ENCODE peak calls at places on chromosome 21, in four cellular contexts. Q is Panc1; M is CD8-positive, alpha-beta memory T cell; B is fibroblast of lung. S is an unnamed sample. For H3K9me3, the result is how much of the 10 kb centered on the place peaks cover.

GRCh38 chr21:15222711-15223110 is 157.9 kb upstream of the NRIP1 start:
- DNase-seq in M (no peak), B (no peak), Q (no peak), S (no peak)

GRCh38 chr21:16084776-16085364 is 355.1 kb downstream of the USP25 start:
- DNase-seq in B (peak), M (no peak), Q (no peak), S (no peak)

GRCh38 chr21:37071561-37072238 is 1.2 kb downstream of the PIGP start:
- DNase-seq in M (no peak), Q (no peak), B (peak), S (peak)

GRCh38 chr21:43884012-43884860 is 19.2 kb downstream of the AGPAT3 start:
- DNase-seq in B (peak), Q (no peak), M (no peak), S (peak)

GRCh38 chr21:41478319-41479177 is 29.4 kb downstream of the TMPRSS2 start:
- DNase-seq in B (no peak), Q (no peak), M (no peak), S (no peak)

GRCh38 chr21:19022978-19023377 is 619.4 kb upstream of the TMPRSS15 start:
- DNase-seq in M (no peak), Q (no peak), B (no peak), S (no peak)

GRCh38 chr21:42845296-42845965 is 33.9 kb downstream of the WDR4 start:
- DNase-seq in M (no peak), Q (no peak), B (peak), S (no peak)

GRCh38 chr21:25507522-25507921 is 99.8 kb downstream of the MRPL39 start:
- DNase-seq in B (no peak), M (no peak), Q (no peak), S (no peak)

GRCh38 chr21:44892536-44893277 is 19.2 kb upstream of the PTTG1IP start:
- DNase-seq in Q (no peak), B (no peak), M (peak), S (peak)

GRCh38 chr21:25515484-25516405 is 91.5 kb downstream of the MRPL39 start:
- DNase-seq in Q (no peak), B (peak), M (no peak), S (no peak)

GRCh38 chr21:34204481-34205439 is 131.4 kb downstream of the MRPS6 start:
- DNase-seq in Q (no peak), M (no peak), B (no peak), S (no peak)

GRCh38 chr21:44880762-44881585 is 7.5 kb upstream of the PTTG1IP start:
- DNase-seq in M (no peak), Q (no peak), B (peak), S (peak)

GRCh38 chr21:31158789-31159581 is 120.7 kb upstream of the KRTAP19-8 start:
- DNase-seq in B (no peak), Q (no peak), M (peak), S (peak)

GRCh38 chr21:45379171-45379900 is 25.6 kb upstream of the COL18A1 start:
- DNase-seq in M (no peak), Q (no peak), B (no peak), S (no peak)

GRCh38 chr21:45297869-45298268 is 10.2 kb upstream of the POFUT2 start:
- DNase-seq in B (no peak), M (no peak), Q (no peak), S (no peak)

GRCh38 chr21:37607081-37607480 is 240.5 kb downstream of the DYRK1A start:
- DNase-seq in B (no peak), M (no peak), Q (no peak), S (no peak)

GRCh38 chr21:45309069-45309521 is 21.4 kb upstream of the POFUT2 start:
- DNase-seq in M (no peak), B (peak), Q (no peak), S (peak)

GRCh38 chr21:42844411-42845113 is 34.8 kb downstream of the WDR4 start:
- DNase-seq in M (no peak), B (no peak), Q (no peak), S (no peak)

GRCh38 chr21:42725416-42725930 is 72.1 kb downstream of the PDE9A start:
- DNase-seq in M (no peak), B (peak), Q (no peak), S (no peak)

GRCh38 chr21:41481191-41481590 is 26.8 kb downstream of the TMPRSS2 start:
- DNase-seq in Q (no peak), M (no peak), B (peak), S (no peak)

GRCh38 chr21:46109251-46110221 is 11.6 kb downstream of the COL6A2 start:
- DNase-seq in M (no peak), B (no peak), Q (no peak), S (no peak)

GRCh38 chr21:43910460-43910859 is 45.4 kb downstream of the AGPAT3 start:
- DNase-seq in B (no peak), Q (no peak), M (no peak), S (no peak)

GRCh38 chr21:44849616-44850130 is 23.8 kb downstream of the PTTG1IP start:
- DNase-seq in M (no peak), B (no peak), Q (no peak), S (no peak)

GRCh38 chr21:42830456-42831455 is 48.6 kb downstream of the WDR4 start:
- DNase-seq in Q (no peak), M (peak), B (no peak), S (peak)

GRCh38 chr21:17406202-17406601 is 106.6 kb upstream of the CXADR start:
- DNase-seq in M (no peak), B (peak), Q (no peak), S (no peak)

GRCh38 chr21:34113842-34114241 is 40.5 kb downstream of the MRPS6 start:
- DNase-seq in B (no peak), Q (no peak), M (no peak), S (no peak)

GRCh38 chr21:44076316-44076715 is 30.9 kb upstream of the PWP2 start:
- DNase-seq in M (no peak), Q (no peak), B (no peak), S (no peak)

GRCh38 chr21:26966360-26966977 is 419 bp downstream of the ADAMTS5 start:
- DNase-seq in Q (no peak), B (peak), M (no peak), S (no peak)

GRCh38 chr21:25313891-25314646 is 293.2 kb downstream of the MRPL39 start:
- DNase-seq in Q (no peak), B (peak), M (no peak), S (peak)

GRCh38 chr21:45471229-45472052 is 66.5 kb downstream of the COL18A1 start:
- DNase-seq in M (no peak), Q (no peak), B (peak), S (peak)

GRCh38 chr21:45698493-45698947 is 55.0 kb downstream of the PCBP3 start:
- DNase-seq in M (no peak), Q (no peak), B (peak), S (peak)

GRCh38 chr21:36615274-36615964 is 83.5 kb upstream of the SIM2 start:
- DNase-seq in B (no peak), Q (no peak), M (no peak), S (peak)

GRCh38 chr21:18117116-18117515 is 127.5 kb upstream of the CHODL start:
- DNase-seq in M (no peak), B (no peak), Q (no peak), S (no peak)

GRCh38 chr21:18759751-18760161 is 356.2 kb upstream of the TMPRSS15 start:
- DNase-seq in Q (no peak), M (no peak), B (no peak), S (no peak)

GRCh38 chr21:14964658-14965057 is 100.1 kb downstream of the NRIP1 start:
- DNase-seq in M (no peak), B (no peak), Q (no peak), S (no peak)

GRCh38 chr21:36769051-36769867 is 70.3 kb downstream of the SIM2 start:
- DNase-seq in B (peak), Q (no peak), M (no peak), S (no peak)

GRCh38 chr21:35428489-35428888 is 379.4 kb upstream of the RUNX1 start:
- DNase-seq in M (peak), B (peak), Q (no peak), S (no peak)
- H3K4me3 ChIP-seq in M (no peak), B (no peak), Q (no peak), S (no peak)

GRCh38 chr21:33026299-33026858 is 644 bp downstream of the OLIG2 start:
- DNase-seq in M (no peak), B (no peak), Q (no peak), S (no peak)
- H3K9me3 ChIP-seq in M (under half), B (under half), Q (under half), S (under half)

GRCh38 chr21:38807987-38808386 is 2.3 kb downstream of the ETS2 start:
- DNase-seq in M (no peak), Q (no peak), B (no peak), S (no peak)
- H3K4me3 ChIP-seq in M (no peak), Q (peak), B (peak), S (peak)

DNA sequence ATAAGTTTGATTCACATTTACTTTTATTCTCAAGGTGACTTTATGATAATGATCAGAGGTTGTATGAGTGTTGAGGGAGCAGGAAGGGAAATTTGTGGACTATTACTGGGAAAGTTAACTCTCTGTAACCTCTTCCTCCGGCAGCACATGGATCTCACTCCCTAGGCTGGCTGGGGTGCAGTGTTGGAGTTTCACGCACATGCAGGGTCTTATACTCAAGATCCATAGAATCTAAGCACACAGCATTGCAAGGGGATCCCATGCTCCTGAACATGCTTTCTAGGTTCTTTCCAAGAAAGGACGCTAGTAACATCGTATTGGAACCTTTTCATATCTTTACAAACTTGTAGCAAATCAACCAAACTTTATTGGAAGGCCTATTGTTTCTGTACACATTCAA is 757.6 kb upstream of the TPTE start:
- DNase-seq in Q (no peak), B (no peak), M (no peak), S (no peak)
- H3K9me3 ChIP-seq in Q (under half), B (under half), M (under half), S (half or more)

GRCh38 chr21:29194847-29195246 is 64.4 kb downstream of the MAP3K7CL start:
- DNase-seq in Q (no peak), B (peak), M (no peak), S (no peak)
- H3K4me3 ChIP-seq in Q (no peak), B (no peak), M (no peak), S (peak)

GRCh38 chr21:9737871-9738520 is 783.4 kb upstream of the TPTE start:
- DNase-seq in B (no peak), Q (no peak), M (no peak), S (no peak)

GRCh38 chr21:9730866-9731265 is 790.5 kb upstream of the TPTE start:
- DNase-seq in B (no peak), M (no peak), Q (no peak), S (no peak)

GRCh38 chr21:9739240-9739639 is 782.1 kb upstream of the TPTE start:
- DNase-seq in M (no peak), Q (no peak), B (no peak), S (no peak)

GRCh38 chr21:9738527-9738926 is 782.9 kb upstream of the TPTE start:
- DNase-seq in M (no peak), Q (no peak), B (no peak), S (no peak)

GRCh38 chr21:9735421-9735961 is 785.9 kb upstream of the TPTE start:
- DNase-seq in B (no peak), M (no peak), Q (no peak), S (no peak)
- H3K9me3 ChIP-seq in B (under half), M (under half), Q (under half), S (half or more)

S was measured in A673.